ENCODE peak calls at places on chromosomes 7 and 10, in ten cellular contexts. W is right cardiac atrium; V is bronchial epithelial cell; S is right lobe of liver; B is aorta; K is PC-3; O is fibroblast of lung; J is left ventricle myocardium inferior; C is effector memory CD4-positive, alpha-beta T cell; U is stomach. H is an unnamed sample. For H3K27me3, the result is how much of the 10 kb centered on the place peaks cover.

GRCh38 chr10:131747251-131747650 is 153.6 kb upstream of the PPP2R2D start:
- DNase-seq in J (no peak), U (no peak), V (no peak), S (peak), C (no peak), O (no peak), B (peak), W (no peak), K (no peak), H (no peak)

GRCh38 chr10:6072215-6072941 is 10.2 kb upstream of the IL2RA start:
- DNase-seq in B (no peak), U (no peak), O (no peak), J (no peak), W (no peak), V (no peak), K (no peak), C (no peak), S (no peak), H (no peak)

GRCh38 chr10:71244638-71245419 is 32.5 kb downstream of the UNC5B start:
- DNase-seq in K (no peak), B (peak), W (peak), C (no peak), V (peak), J (peak), O (peak), S (peak), U (peak), H (peak)

GRCh38 chr10:43237631-43238446 is 29.0 kb downstream of the RASGEF1A start:
- DNase-seq in J (no peak), O (no peak), B (no peak), V (no peak), C (no peak), W (peak), U (no peak), K (no peak), S (peak), H (peak)

GRCh38 chr10:96834121-96834520 is 2.0 kb downstream of the LCOR start:
- DNase-seq in S (no peak), W (no peak), O (peak), V (peak), B (no peak), C (no peak), J (no peak), K (peak), U (no peak), H (no peak)

GRCh38 chr7:98808751-98809460 is 60.9 kb downstream of the TMEM130 start:
- DNase-seq in U (no peak), V (no peak), C (no peak), O (no peak), S (no peak), J (no peak), K (no peak), W (no peak), B (no peak), H (no peak)

GRCh38 chr10:21756707-21757600 is 222.9 kb downstream of the MLLT10 start:
- DNase-seq in S (no peak), W (no peak), U (no peak), J (no peak), V (no peak), C (no peak), B (no peak), K (no peak), O (peak), H (no peak)

GRCh38 chr7:151366872-151367207 is 25.2 kb downstream of the NUB1 start:
- DNase-seq in K (no peak), W (no peak), S (no peak), O (peak), J (no peak), U (no peak), B (no peak), C (no peak), V (no peak), H (no peak)

GRCh38 chr7:146074195-146074765 is 42.3 kb upstream of the CNTNAP2 start:
- DNase-seq in S (no peak), O (no peak), U (no peak), C (no peak), J (no peak), V (no peak), W (no peak), K (no peak), B (no peak), H (no peak)

GRCh38 chr10:33334839-33335549 is 527 bp upstream of the NRP1 start:
- DNase-seq in S (peak), B (peak), K (peak), C (no peak), J (peak), W (peak), V (peak), O (peak), U (peak), H (peak)

GRCh38 chr10:45442670-45443069 is 68.7 kb downstream of the ALOX5 start:
- DNase-seq in K (no peak), B (no peak), U (no peak), C (no peak), V (no peak), O (no peak), W (no peak), J (no peak), S (no peak), H (no peak)

GRCh38 chr10:72295330-72295910 is 21.7 kb downstream of the DDIT4 start:
- DNase-seq in V (no peak), B (no peak), C (no peak), S (no peak), O (no peak), U (no peak), J (no peak), W (no peak), K (no peak), H (no peak)

GRCh38 chr10:45660876-45661411 is 11.6 kb downstream of the ZFAND4 start:
- DNase-seq in C (no peak), J (no peak), S (no peak), K (no peak), O (no peak), B (no peak), W (no peak), V (no peak), U (no peak), H (no peak)

GRCh38 chr10:14583252-14583651 is 191.4 kb downstream of the FAM107B start:
- DNase-seq in S (no peak), K (no peak), V (no peak), B (no peak), C (peak), O (no peak), W (no peak), J (no peak), U (peak), H (no peak)

GRCh38 chr10:47184273-47184672 is 115.7 kb upstream of the GDF10 start:
- DNase-seq in S (no peak), O (no peak), B (no peak), J (no peak), K (no peak), C (no peak), W (no peak), U (no peak), V (no peak), H (no peak)

GRCh38 chr7:95511716-95512260 is 26.0 kb downstream of the ASB4 start:
- DNase-seq in W (peak), K (peak), C (peak), V (peak), U (peak), O (peak), J (peak), B (peak), S (no peak), H (peak)

GRCh38 chr7:13034693-13035092 is 347.3 kb downstream of the ARL4A start:
- DNase-seq in S (no peak), K (no peak), C (no peak), W (no peak), B (no peak), U (no peak), J (no peak), V (no peak), O (no peak), H (no peak)

GRCh38 chr7:17054206-17054605 is 172.4 kb upstream of the AGR3 start:
- DNase-seq in U (no peak), S (no peak), V (no peak), K (no peak), O (no peak), B (no peak), W (no peak), C (no peak), J (no peak), H (no peak)

GRCh38 chr10:56871160-56871668 is 510.2 kb upstream of the ZWINT start:
- DNase-seq in C (no peak), W (no peak), J (no peak), O (no peak), U (no peak), B (no peak), S (no peak), V (no peak), K (no peak), H (no peak)

GRCh38 chr7:91424372-91424771 is 160.1 kb downstream of the FZD1 start:
- DNase-seq in J (no peak), V (no peak), S (no peak), U (no peak), B (no peak), C (no peak), K (no peak), W (no peak), O (no peak), H (no peak)

GRCh38 chr10:92789067-92789466 is 59.3 kb upstream of the EXOC6 start:
- DNase-seq in S (no peak), K (no peak), O (no peak), B (no peak), W (no peak), J (no peak), V (no peak), C (no peak), U (no peak), H (no peak)

GRCh38 chr7:144656960-144657359 is 178.9 kb downstream of the TPK1 start:
- DNase-seq in V (no peak), C (no peak), S (no peak), U (no peak), K (no peak), B (no peak), O (no peak), W (no peak), J (no peak), H (no peak)

GRCh38 chr10:117496616-117497028 is 45.9 kb upstream of the EMX2 start:
- DNase-seq in V (peak), O (peak), J (peak), B (peak), K (peak), U (peak), S (peak), W (peak), C (peak), H (peak)

GRCh38 chr10:125161570-125162139 is 1.3 kb upstream of the CTBP2 start:
- DNase-seq in O (peak), W (no peak), C (no peak), S (no peak), U (peak), J (no peak), K (no peak), V (peak), B (no peak), H (no peak)

GRCh38 chr10:454860-455259 is 234.6 kb downstream of the DIP2C start:
- DNase-seq in J (peak), V (peak), C (no peak), B (peak), O (peak), K (peak), U (peak), S (no peak), W (no peak), H (peak)

DNA sequence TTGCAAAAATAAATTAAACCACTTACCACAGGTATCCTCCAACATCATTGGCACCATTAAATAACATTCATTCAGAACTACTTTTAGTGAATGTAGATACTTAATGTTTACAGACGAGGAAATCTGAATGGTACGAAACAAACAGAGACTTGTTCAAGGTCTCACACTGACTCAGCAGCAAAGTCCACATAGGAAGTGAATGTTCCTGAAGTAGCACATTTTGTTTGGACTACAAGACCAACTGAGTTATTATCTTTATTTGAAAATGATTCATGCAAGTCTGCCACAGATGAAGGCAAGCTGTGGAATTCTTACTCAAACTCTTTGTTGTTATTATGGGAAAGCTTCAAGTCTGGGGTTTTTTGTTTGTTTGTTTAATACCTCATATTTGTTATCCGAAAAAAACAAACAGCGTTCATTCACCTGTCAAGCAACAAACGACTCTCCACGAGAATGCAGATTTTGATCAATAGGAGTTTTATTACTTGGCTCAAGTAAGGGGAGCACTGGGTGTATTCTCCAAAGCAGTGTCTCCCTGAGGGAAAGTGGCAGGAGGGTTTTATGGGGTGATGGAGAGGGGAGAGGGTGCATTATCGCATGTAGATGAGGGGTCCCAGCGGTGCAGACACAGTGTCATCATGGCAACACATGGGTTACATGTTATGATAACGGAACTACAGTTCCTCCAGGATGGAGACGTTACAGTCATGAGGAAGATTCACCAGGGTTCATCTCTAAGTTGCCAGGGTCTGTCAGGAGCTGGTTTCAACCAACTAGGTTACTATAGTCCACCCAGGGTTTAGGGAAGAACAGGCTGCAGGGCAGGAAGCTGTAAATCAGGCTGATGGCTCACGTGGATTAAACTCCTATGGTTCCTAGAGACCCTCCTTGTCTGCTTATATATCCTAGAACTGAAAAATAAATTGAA is 147.7 kb upstream of the AKR1E2 start:
- DNase-seq in W (no peak), K (peak), J (no peak), V (peak), S (no peak), O (peak), U (no peak), B (no peak), C (no peak), H (peak)
- H3K4me3 ChIP-seq in W (no peak), K (peak), J (no peak), V (no peak), S (no peak), O (no peak), U (no peak), B (no peak), C (no peak), H (no peak)

DNA sequence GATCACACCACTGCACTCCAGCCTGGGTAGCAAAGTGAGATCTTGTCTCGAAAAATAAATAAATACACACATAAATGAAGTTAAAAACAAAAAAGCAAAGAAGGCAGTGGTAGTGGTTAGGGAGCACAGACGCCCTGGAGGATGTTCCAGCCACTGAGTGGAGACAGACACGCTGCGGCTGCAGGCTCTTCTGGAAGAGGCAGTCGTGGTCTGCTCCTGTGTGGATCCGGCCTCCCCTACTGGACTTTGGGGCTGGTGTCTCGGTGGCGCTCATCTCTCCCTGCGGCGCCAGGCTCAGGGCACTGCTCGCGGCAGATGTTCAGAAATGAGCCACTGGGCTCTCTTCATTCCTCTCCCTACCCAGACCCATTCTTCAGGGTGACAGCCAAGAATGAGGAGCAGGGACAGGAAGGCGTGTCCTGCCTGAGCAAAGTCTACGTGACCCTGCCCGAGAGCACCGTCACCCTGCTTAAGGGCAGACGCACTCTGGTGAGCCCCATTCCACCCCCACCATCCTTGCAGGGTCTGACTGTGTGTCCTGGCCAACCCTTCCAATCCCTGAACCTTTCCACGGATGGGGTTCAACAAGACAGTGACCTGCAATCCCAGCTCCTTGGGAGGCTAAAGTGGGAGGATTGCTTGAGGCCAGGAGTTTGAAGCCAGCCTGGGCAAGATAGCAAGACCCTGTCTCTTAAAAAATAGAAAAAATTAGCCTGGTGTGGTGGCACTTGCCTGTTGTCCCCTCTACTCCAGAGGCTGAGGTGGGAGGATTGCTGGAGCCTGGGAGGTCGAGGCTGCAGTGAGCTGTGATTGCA is 26.2 kb downstream of the ZAN start:
- DNase-seq in C (no peak), B (no peak), U (no peak), O (no peak), J (no peak), W (no peak), S (no peak), K (no peak), V (no peak), H (no peak)
- H3K27me3 ChIP-seq in C (under half), B (under half), U (under half), O (under half), J (half or more), W (under half), S (under half), K (under half), V (under half), H (under half)

DNA sequence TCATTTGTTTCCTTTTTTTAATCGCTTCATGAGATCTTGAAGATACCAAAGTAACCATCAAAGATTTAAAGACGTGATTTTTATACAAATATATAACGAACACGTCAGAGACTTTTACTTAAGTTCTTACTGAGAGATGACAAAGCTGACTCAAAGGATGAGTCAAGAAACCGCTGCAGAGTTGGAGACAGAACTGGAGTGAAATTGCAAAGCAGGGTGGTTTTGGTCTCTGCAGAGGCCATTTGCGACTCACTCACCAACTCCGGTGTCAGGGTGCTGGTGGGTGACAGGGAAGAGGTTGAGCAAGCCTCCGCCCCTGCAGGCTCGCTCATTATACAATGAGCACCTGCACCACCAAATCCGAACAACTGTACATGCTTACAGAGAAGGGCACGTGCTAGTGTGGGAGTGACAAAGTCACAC is 75.2 kb downstream of the DNAJB6 start:
- DNase-seq in B (no peak), J (peak), S (no peak), C (no peak), U (no peak), K (peak), V (peak), W (no peak), O (peak), H (no peak)
- H3K4me3 ChIP-seq in B (no peak), J (no peak), S (no peak), C (peak), U (no peak), K (peak), V (no peak), W (no peak), O (no peak), H (no peak)

DNA sequence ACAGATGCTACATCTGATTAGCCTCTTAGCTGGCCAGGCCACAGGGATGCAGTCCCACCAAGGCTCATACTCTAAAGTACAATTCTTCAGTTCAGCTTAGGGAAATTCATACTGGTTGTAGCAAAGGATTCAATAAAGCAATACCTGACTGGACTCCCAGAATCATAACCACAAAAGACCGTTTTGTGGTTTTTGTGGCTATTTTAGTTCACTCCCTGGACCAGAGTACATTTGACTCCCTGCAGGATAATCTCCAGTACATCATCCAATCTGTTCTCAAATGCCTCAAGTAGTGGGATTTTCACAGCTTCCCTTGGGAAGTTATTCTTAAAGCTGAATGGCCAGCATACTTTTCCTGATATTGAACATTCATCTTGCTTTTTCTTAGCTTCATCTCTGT is 29.3 kb upstream of the YAE1 start:
- DNase-seq in W (no peak), J (no peak), B (no peak), S (no peak), C (no peak), K (no peak), O (no peak), V (no peak), U (no peak), H (no peak)
- H3K27me3 ChIP-seq in W (under half), J (under half), B (under half), S (under half), C (under half), K (under half), O (under half), V (under half), U (under half), H (under half)

GRCh38 chr10:102505462-102506115 is 1.8 kb downstream of the SUFU start:
- DNase-seq in O (no peak), C (no peak), B (no peak), V (no peak), K (no peak), J (no peak), S (no peak), W (no peak), U (no peak), H (no peak)
- H3K4me3 ChIP-seq in O (peak), C (no peak), B (no peak), V (no peak), K (peak), J (peak), S (no peak), W (no peak), U (peak), H (no peak)

GRCh38 chr10:110650265-110650668 is 6.1 kb downstream of the RBM20 start:
- DNase-seq in B (no peak), K (no peak), C (no peak), W (no peak), V (no peak), J (no peak), O (no peak), U (no peak), S (no peak), H (no peak)
- H3K27me3 ChIP-seq in B (under half), K (under half), C (under half), W (under half), V (under half), J (under half), O (under half), U (under half), S (under half), H (under half)

GRCh38 chr10:97851341-97852001 is 1.8 kb downstream of the GOLGA7B start:
- DNase-seq in C (no peak), B (no peak), V (no peak), W (no peak), U (no peak), S (no peak), O (no peak), J (no peak), K (no peak), H (no peak)

GRCh38 chr10:97850446-97850845 is 803 bp downstream of the GOLGA7B start:
- DNase-seq in K (no peak), O (no peak), S (no peak), W (no peak), V (no peak), C (no peak), B (no peak), J (no peak), U (no peak), H (no peak)

GRCh38 chr10:97852277-97852676 is 2.6 kb downstream of the GOLGA7B start:
- DNase-seq in U (no peak), B (no peak), C (no peak), V (peak), O (no peak), J (no peak), W (no peak), S (no peak), K (no peak), H (no peak)

GRCh38 chr10:97849491-97850402 is at the start of gene GOLGA7B:
- DNase-seq in B (no peak), V (no peak), C (peak), S (peak), O (no peak), K (peak), J (peak), U (peak), W (peak), H (no peak)

DNA sequence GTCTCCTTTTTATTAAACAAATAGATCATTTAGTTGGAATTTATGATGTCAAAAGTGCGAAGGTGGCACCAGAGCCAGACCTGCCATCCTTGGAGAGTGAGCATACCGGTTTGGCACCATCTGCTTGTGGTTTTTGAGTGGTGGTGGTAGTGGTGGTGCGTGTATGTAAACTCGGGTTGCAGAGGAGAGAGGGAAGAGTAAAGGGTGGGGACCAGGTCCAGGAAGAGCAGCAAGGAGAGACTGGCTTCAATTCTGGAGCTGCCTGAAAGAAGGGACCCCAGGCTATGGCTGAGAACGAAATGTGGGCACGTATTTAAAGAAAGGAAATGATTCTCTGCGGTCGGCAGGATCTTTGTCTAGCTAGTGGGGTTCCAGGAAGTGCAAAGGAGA is 547 bp upstream of the GOLGA7B start:
- DNase-seq in O (no peak), U (no peak), S (no peak), K (peak), V (peak), C (no peak), W (no peak), B (no peak), J (no peak), H (no peak)
- H3K4me3 ChIP-seq in O (no peak), U (peak), S (peak), K (peak), V (peak), C (peak), W (peak), B (no peak), J (peak), H (no peak)

H was measured in uterus.